ENCODE peak calls at places on chromosomes 6 and 20, in six cellular contexts. P, W, U, F, K and C are unnamed samples. For H3K4me1, the result is how much of the 10 kb centered on the place peaks cover.

GRCh38 chr6:1846611-1847010 is 236.9 kb downstream of the FOXC1 start:
- DNase-seq in P (no peak), W (no peak), U (no peak), F (no peak), K (no peak), C (no peak)

GRCh38 chr20:13546497-13547131 is 92.1 kb downstream of the TASP1 start:
- DNase-seq in P (peak), W (peak), U (peak), F (peak), K (peak), C (peak)

GRCh38 chr20:4108495-4109306 is 93.3 kb upstream of the RNF24 start:
- DNase-seq in P (peak), W (peak), U (peak), F (no peak), K (peak), C (peak)

GRCh38 chr6:31797607-31798006 is 2.1 kb upstream of the VARS1 start:
- DNase-seq in P (no peak), W (peak), U (no peak), F (no peak), K (peak), C (peak)

GRCh38 chr6:131575834-131576478 is 2.9 kb downstream of the ARG1 start:
- DNase-seq in P (no peak), W (no peak), U (no peak), F (no peak), K (no peak), C (peak)

GRCh38 chr20:58117944-58118343 is 110.5 kb downstream of the ANKRD60 start:
- DNase-seq in P (peak), W (no peak), U (no peak), F (peak), K (no peak), C (no peak)

GRCh38 chr6:41571066-41571780 is 25.0 kb downstream of the FOXP4 start:
- DNase-seq in P (no peak), W (no peak), U (no peak), F (no peak), K (no peak), C (no peak)

GRCh38 chr6:125930810-125931418 is 25.7 kb upstream of the HINT3 start:
- DNase-seq in P (no peak), W (no peak), U (no peak), F (no peak), K (no peak), C (no peak)

GRCh38 chr6:26342106-26342999 is 22.6 kb upstream of the BTN3A2 start:
- DNase-seq in P (peak), W (no peak), U (no peak), F (no peak), K (no peak), C (peak)

GRCh38 chr20:53752971-53753879 is 159.6 kb upstream of the ZNF217 start:
- DNase-seq in P (peak), W (no peak), U (no peak), F (no peak), K (no peak), C (no peak)

GRCh38 chr6:37657117-37657886 is 40.4 kb downstream of the MDGA1 start:
- DNase-seq in P (peak), W (no peak), U (no peak), F (no peak), K (no peak), C (no peak)

GRCh38 chr6:107120404-107120803 is 5.1 kb upstream of the BEND3 start:
- DNase-seq in P (no peak), W (no peak), U (no peak), F (no peak), K (no peak), C (no peak)

GRCh38 chr6:164569503-164569902 is 739.9 kb downstream of the C6orf118 start:
- DNase-seq in P (no peak), W (no peak), U (no peak), F (no peak), K (no peak), C (no peak)

GRCh38 chr6:105753184-105754097 is 332.7 kb upstream of the PRDM1 start:
- DNase-seq in P (peak), W (peak), U (no peak), F (no peak), K (no peak), C (no peak)

GRCh38 chr6:106886444-106886843 is 88.1 kb downstream of the CD24 start:
- DNase-seq in P (no peak), W (no peak), U (no peak), F (no peak), K (no peak), C (no peak)

GRCh38 chr20:33653218-33653899 is 8.8 kb upstream of the C20orf144 start:
- DNase-seq in P (peak), W (peak), U (no peak), F (no peak), K (no peak), C (peak)

GRCh38 chr6:42694586-42694985 is 27.8 kb downstream of the PRPH2 start:
- DNase-seq in P (peak), W (no peak), U (no peak), F (no peak), K (no peak), C (no peak)

GRCh38 chr6:136738178-136739057 is 53.9 kb downstream of the MAP3K5 start:
- DNase-seq in P (peak), W (peak), U (no peak), F (no peak), K (no peak), C (no peak)

GRCh38 chr20:47502271-47502730 is 614 bp downstream of the NCOA3 start:
- DNase-seq in P (peak), W (peak), U (no peak), F (no peak), K (no peak), C (peak)

GRCh38 chr20:63224272-63225081 is 8.5 kb upstream of the YTHDF1 start:
- DNase-seq in P (peak), W (peak), U (no peak), F (no peak), K (no peak), C (no peak)

GRCh38 chr6:2797564-2798014 is 32.4 kb downstream of the WRNIP1 start:
- DNase-seq in P (no peak), W (no peak), U (no peak), F (peak), K (no peak), C (no peak)

GRCh38 chr6:83808005-83808404 is 45.2 kb upstream of the RIPPLY2 start:
- DNase-seq in P (no peak), W (no peak), U (no peak), F (no peak), K (no peak), C (no peak)

GRCh38 chr20:10502098-10502526 is 67.0 kb downstream of the SLX4IP start:
- DNase-seq in P (no peak), W (no peak), U (no peak), F (no peak), K (no peak), C (no peak)

GRCh38 chr6:25991785-25992412 is 29.3 kb downstream of the TRIM38 start:
- DNase-seq in P (peak), W (peak), U (peak), F (peak), K (peak), C (peak)

GRCh38 chr6:40959781-40960327 is 79.2 kb downstream of the UNC5CL start:
- DNase-seq in P (no peak), W (no peak), U (no peak), F (peak), K (no peak), C (no peak)

GRCh38 chr6:43944908-43945777 is 175.1 kb downstream of the VEGFA start:
- DNase-seq in P (peak), W (no peak), U (no peak), F (no peak), K (no peak), C (no peak)

GRCh38 chr6:29981211-29981812 is 39.0 kb downstream of the HLA-A start:
- DNase-seq in P (no peak), W (peak), U (no peak), F (no peak), K (no peak), C (no peak)

GRCh38 chr6:122653094-122653493 is 42.9 kb downstream of the PKIB start:
- DNase-seq in P (peak), W (no peak), U (no peak), F (no peak), K (no peak), C (no peak)

GRCh38 chr20:56872620-56873458 is 243.7 kb downstream of the TFAP2C start:
- DNase-seq in P (no peak), W (no peak), U (no peak), F (no peak), K (no peak), C (no peak)

GRCh38 chr20:4946585-4947378 is 54.5 kb downstream of the SLC23A2 start:
- DNase-seq in P (no peak), W (no peak), U (no peak), F (no peak), K (no peak), C (peak)

GRCh38 chr6:1790684-1791083 is 181.0 kb downstream of the FOXC1 start:
- DNase-seq in P (no peak), W (no peak), U (no peak), F (no peak), K (no peak), C (no peak)

GRCh38 chr6:37429352-37429750 is 3.7 kb upstream of the CMTR1 start:
- DNase-seq in P (no peak), W (no peak), U (no peak), F (no peak), K (no peak), C (no peak)

GRCh38 chr6:136753624-136754023 is 38.7 kb downstream of the MAP3K5 start:
- DNase-seq in P (peak), W (peak), U (peak), F (no peak), K (no peak), C (peak)

GRCh38 chr6:165905744-165906143 is 242.7 kb upstream of the PDE10A start:
- DNase-seq in P (no peak), W (no peak), U (no peak), F (no peak), K (no peak), C (no peak)

GRCh38 chr6:127464161-127464880 is 5.1 kb upstream of the KIAA0408 start:
- DNase-seq in P (peak), W (no peak), U (no peak), F (no peak), K (no peak), C (no peak)

GRCh38 chr6:127464881-127465459 is 5.8 kb upstream of the KIAA0408 start:
- DNase-seq in P (peak), W (peak), U (peak), F (no peak), K (peak), C (peak)

GRCh38 chr6:127460465-127460864 is 1.3 kb upstream of the KIAA0408 start:
- DNase-seq in P (no peak), W (no peak), U (no peak), F (no peak), K (no peak), C (no peak)

GRCh38 chr6:127462391-127462790 is 3.2 kb upstream of the KIAA0408 start:
- DNase-seq in P (no peak), W (no peak), U (no peak), F (no peak), K (no peak), C (no peak)

GRCh38 chr6:127463056-127463455 is 3.9 kb upstream of the KIAA0408 start:
- DNase-seq in P (no peak), W (no peak), U (no peak), F (no peak), K (no peak), C (no peak)
- H3K4me1 ChIP-seq in P (under half), W (under half), U (under half), F (under half), K (under half), C (under half)

DNA sequence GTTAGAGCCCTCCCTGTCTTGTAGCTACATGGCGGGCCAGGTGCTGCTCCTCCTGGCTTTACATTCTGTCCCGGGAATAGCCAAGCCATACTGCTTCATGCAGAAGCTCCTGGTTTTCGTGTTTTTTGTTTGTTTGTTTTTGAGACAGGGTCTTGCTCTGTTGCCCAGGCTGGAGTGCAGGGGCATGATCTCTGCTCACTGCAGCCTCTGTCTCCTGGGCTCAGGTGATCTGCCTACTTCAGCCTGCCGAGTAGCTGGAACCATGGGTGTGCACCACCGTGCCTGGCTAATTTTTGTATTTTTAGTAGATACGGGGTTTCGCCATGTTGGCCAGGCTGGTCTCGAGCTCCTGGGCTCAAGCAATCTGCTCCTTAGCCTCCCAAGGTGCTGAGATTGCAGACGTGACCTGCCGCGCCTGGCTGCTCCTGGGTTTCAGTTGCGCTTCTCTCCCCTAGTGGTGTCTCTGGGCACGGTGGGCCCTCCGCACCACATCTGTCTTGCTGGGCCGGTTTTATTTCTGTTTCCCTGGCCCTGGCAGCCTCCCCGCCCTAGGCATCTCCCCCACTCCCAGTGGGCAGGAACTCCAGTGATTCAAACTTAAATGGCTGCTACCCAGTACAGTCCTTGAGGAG is 12.9 kb downstream of the CDYL start:
- DNase-seq in P (no peak), W (peak), U (no peak), F (no peak), K (no peak), C (no peak)
- H3K27ac ChIP-seq in P (no peak), W (no peak), U (no peak), F (no peak), K (no peak), C (no peak)

GRCh38 chr6:56959938-56960337 is 5.0 kb downstream of the BEND6 start:
- DNase-seq in P (peak), W (no peak), U (no peak), F (no peak), K (no peak), C (no peak)

GRCh38 chr6:56959094-56959493 is 4.2 kb downstream of the BEND6 start:
- DNase-seq in P (peak), W (no peak), U (no peak), F (no peak), K (no peak), C (no peak)

GRCh38 chr6:56956481-56956880 is 1.6 kb downstream of the BEND6 start:
- DNase-seq in P (no peak), W (no peak), U (no peak), F (no peak), K (no peak), C (no peak)

GRCh38 chr6:56958481-56958880 is 3.6 kb downstream of the BEND6 start:
- DNase-seq in P (peak), W (no peak), U (no peak), F (no peak), K (no peak), C (no peak)

GRCh38 chr6:56957856-56958255 is 2.9 kb downstream of the BEND6 start:
- DNase-seq in P (no peak), W (no peak), U (no peak), F (no peak), K (no peak), C (no peak)
- H3K4me1 ChIP-seq in P (under half), W (under half), U (under half), F (under half), K (under half), C (under half)

GRCh38 chr20:37297066-37297736 is 7.7 kb downstream of the MANBAL start:
- DNase-seq in P (peak), W (no peak), U (no peak), F (no peak), K (no peak), C (no peak)

GRCh38 chr20:37301120-37301519 is 11.7 kb downstream of the MANBAL start:
- DNase-seq in P (no peak), W (no peak), U (no peak), F (no peak), K (no peak), C (no peak)

GRCh38 chr20:37298190-37298939 is 8.9 kb downstream of the MANBAL start:
- DNase-seq in P (no peak), W (no peak), U (no peak), F (no peak), K (no peak), C (no peak)

GRCh38 chr20:37302981-37303380 is 13.5 kb downstream of the MANBAL start:
- DNase-seq in P (no peak), W (no peak), U (no peak), F (no peak), K (no peak), C (no peak)

DNA sequence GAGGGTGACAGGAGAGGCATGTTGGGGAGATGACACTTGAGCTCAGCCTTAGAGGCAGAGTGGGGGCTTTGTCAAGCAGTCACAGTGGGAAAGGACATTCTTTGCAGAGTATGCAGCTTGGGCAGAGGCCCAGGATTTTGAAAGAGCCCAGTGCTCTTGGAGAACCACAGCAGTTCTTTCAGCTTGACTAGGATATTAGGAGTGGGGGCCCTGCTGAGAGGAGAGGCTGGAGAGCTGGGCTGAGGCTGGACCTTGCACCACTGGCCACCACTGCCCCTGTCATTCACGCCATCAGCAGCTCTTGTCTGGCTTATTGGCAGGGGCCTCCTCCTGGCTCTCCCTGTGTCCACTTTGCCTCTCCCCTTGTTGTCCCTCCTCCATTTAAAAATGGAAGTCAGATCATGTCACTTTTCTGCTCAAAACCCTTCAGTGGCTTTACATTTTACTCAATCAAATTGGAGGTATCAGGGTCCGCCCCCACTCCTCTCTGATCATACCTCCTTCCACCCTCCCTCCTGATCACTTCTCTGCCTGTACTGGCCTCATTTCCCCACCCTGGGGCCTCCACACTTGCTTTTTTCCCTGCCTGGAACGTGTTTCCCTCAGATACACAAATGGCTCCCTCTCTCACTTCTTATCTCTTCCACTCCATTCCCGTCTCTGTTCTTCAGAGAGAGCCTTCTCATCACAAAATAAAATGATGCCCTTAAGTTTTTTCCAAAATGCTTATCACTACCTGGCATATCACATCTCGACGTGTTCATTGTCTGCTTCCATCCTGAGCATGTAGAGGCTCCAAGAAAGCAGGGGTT is 10.5 kb downstream of the MANBAL start:
- DNase-seq in P (peak), W (no peak), U (no peak), F (no peak), K (no peak), C (no peak)
- H3K27ac ChIP-seq in P (no peak), W (peak), U (no peak), F (peak), K (no peak), C (no peak)

DNA sequence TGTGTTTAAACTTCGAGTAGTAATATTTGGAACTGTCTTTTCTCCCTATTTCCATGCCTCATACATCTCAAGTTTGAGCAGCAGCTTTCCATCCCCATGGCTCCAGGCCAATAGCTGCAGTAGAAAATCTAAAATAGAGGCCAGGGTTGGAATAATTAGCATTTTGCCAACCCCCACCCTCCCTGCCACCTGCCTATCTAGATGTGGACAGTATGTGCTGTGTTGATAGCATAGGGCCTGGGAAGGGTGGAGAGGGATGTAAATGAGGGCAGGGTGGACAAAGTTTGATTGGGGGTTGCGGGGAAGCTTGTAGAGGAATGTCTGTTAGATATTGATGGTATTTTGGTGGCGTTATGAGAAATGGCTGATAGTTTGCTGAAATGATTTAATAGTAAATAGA is 5.6 kb downstream of the TOP1 start:
- DNase-seq in P (no peak), W (no peak), U (no peak), F (no peak), K (no peak), C (no peak)
- H3K4me1 ChIP-seq in P (under half), W (half or more), U (under half), F (under half), K (half or more), C (half or more)

DNA sequence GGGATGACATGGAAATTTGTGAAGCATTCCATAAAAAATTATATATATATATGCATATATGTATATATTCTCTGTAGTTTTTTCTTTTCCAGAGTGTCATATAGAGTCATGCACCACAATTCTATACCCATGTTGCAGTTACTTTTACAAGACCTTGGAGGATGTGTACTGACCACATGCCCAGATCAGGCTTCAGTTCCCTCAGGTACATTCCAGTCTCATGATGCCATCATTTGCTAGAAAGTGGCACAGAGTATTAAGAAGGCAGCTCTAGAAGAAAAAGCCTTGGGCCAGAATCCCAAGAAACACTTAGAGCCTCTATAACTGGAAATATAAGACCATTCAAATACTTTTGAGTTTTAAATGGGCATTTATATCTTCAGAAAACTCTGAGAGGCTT is 685.5 kb upstream of the FLRT3 start:
- DNase-seq in P (no peak), W (no peak), U (no peak), F (no peak), K (no peak), C (no peak)
- H3K27ac ChIP-seq in P (no peak), W (no peak), U (no peak), F (no peak), K (no peak), C (no peak)

GRCh38 chr20:60482201-60482600 is 524.0 kb downstream of the CDH26 start:
- DNase-seq in P (no peak), W (no peak), U (no peak), F (no peak), K (no peak), C (no peak)
- H3K4me1 ChIP-seq in P (under half), W (under half), U (under half), F (under half), K (under half), C (under half)